ENCODE peak calls at places on chromosomes 5 and 9, in six cellular contexts. R, A, X, U, K and W are unnamed samples.

GRCh38 chr5:10635257-10635860 is 71.5 kb downstream of the ANKRD33B start:
- ATAC-seq in R (peak; percentile 85), A (no peak), X (peak; percentile 84), U (peak; percentile 87), K (peak; percentile 98), W (no peak)

GRCh38 chr5:154517781-154518437 is 39.9 kb upstream of the HAND1 start:
- ATAC-seq in R (no peak), A (no peak), X (no peak), U (no peak), K (no peak), W (no peak)

GRCh38 chr5:86968311-86968753 is 299.4 kb upstream of the RASA1 start:
- ATAC-seq in R (no peak), A (peak; percentile 33), X (no peak), U (no peak), K (peak; percentile 30), W (no peak)

GRCh38 chr5:167985373-167985772 is 306.1 kb upstream of the WWC1 start:
- ATAC-seq in R (no peak), A (no peak), X (no peak), U (no peak), K (no peak), W (no peak)

GRCh38 chr9:112725961-112726360 is 8.0 kb upstream of the INIP start:
- ATAC-seq in R (no peak), A (no peak), X (no peak), U (no peak), K (no peak), W (no peak)

GRCh38 chr5:142421158-142421617 is 96.4 kb upstream of the SPRY4 start:
- ATAC-seq in R (no peak), A (no peak), X (no peak), U (no peak), K (peak; percentile 45), W (no peak)

GRCh38 chr5:76331139-76331538 is 71.9 kb upstream of the IQGAP2 start:
- ATAC-seq in R (no peak), A (no peak), X (peak; percentile 36), U (peak; percentile 81), K (no peak), W (no peak)

GRCh38 chr9:109753308-109753707 is 26.7 kb upstream of the PALM2AKAP2 start:
- ATAC-seq in R (no peak), A (no peak), X (no peak), U (no peak), K (no peak), W (no peak)

GRCh38 chr5:137828192-137828591 is 39.5 kb upstream of the MYOT start:
- ATAC-seq in R (no peak), A (no peak), X (no peak), U (no peak), K (no peak), W (no peak)

GRCh38 chr5:121748690-121749089 is 103.0 kb upstream of the FTMT start:
- ATAC-seq in R (no peak), A (no peak), X (no peak), U (no peak), K (no peak), W (no peak)

GRCh38 chr9:98819231-98819630 is 11.8 kb downstream of the GALNT12 start:
- ATAC-seq in R (no peak), A (no peak), X (no peak), U (no peak), K (no peak), W (no peak)